ENCODE peak calls at places on chromosome 1, in four cellular contexts. I, A, R and F are unnamed samples.

GRCh38 chr1:61253059-61253735 is 170.8 kb downstream of the NFIA start:
- DNase-seq in I (peak), R (peak), A (peak), F (peak)

GRCh38 chr1:53526451-53527101 is 67.4 kb downstream of the DMRTB1 start:
- DNase-seq in R (no peak), A (peak), I (no peak), F (peak)

GRCh38 chr1:32741417-32742131 is 39.0 kb upstream of the SYNC start:
- DNase-seq in A (no peak), R (peak), I (no peak), F (peak)

GRCh38 chr1:39683591-39684312 is 7.5 kb downstream of the HPCAL4 start:
- DNase-seq in R (no peak), A (no peak), I (no peak), F (peak)

GRCh38 chr1:26078286-26079177 is 11.1 kb upstream of the TRIM63 start:
- DNase-seq in I (no peak), R (no peak), A (no peak), F (no peak)

GRCh38 chr1:223844521-223844961 is 1.2 kb downstream of the TP53BP2 start:
- DNase-seq in I (no peak), R (no peak), A (no peak), F (no peak)

GRCh38 chr1:42168397-42168682 is 3.8 kb upstream of the GUCA2A start:
- DNase-seq in R (no peak), A (no peak), I (no peak), F (no peak)

GRCh38 chr1:49013046-49013445 is 236.4 kb upstream of the BEND5 start:
- DNase-seq in I (no peak), R (no peak), A (no peak), F (no peak)

GRCh38 chr1:56578963-56579875 is at the start of gene PLPP3:
- DNase-seq in R (peak), I (peak), A (peak), F (peak)

GRCh38 chr1:35726814-35727433 is 8.2 kb upstream of the C1orf216 start:
- DNase-seq in I (no peak), A (peak), R (peak), F (no peak)

GRCh38 chr1:218347713-218348627 is 2.8 kb downstream of the TGFB2 start:
- DNase-seq in I (peak), R (no peak), A (peak), F (no peak)

GRCh38 chr1:202848191-202848542 is 37.4 kb downstream of the PCAT6 start:
- DNase-seq in R (no peak), I (no peak), A (no peak), F (no peak)

GRCh38 chr1:53715478-53715877 is 23.5 kb downstream of the GLIS1 start:
- DNase-seq in R (peak), A (no peak), I (no peak), F (no peak)

GRCh38 chr1:206924549-206925115 is 2.9 kb upstream of the FCMR start:
- DNase-seq in R (no peak), I (no peak), A (no peak), F (peak)

GRCh38 chr1:44250113-44250781 is 37.0 kb downstream of the DMAP1 start:
- DNase-seq in R (peak), I (no peak), A (peak), F (no peak)

GRCh38 chr1:204503122-204503912 is 8.7 kb upstream of the PIK3C2B start:
- DNase-seq in I (no peak), R (peak), A (no peak), F (no peak)

GRCh38 chr1:67716800-67717199 is 31.8 kb downstream of the GADD45A start:
- DNase-seq in R (peak), I (peak), A (no peak), F (no peak)

GRCh38 chr1:222924140-222924706 is 109.4 kb downstream of the DISP1 start:
- DNase-seq in A (no peak), R (no peak), I (no peak), F (no peak)

GRCh38 chr1:212368073-212368484 is 46.6 kb downstream of the PACC1 start:
- DNase-seq in I (peak), A (peak), R (peak), F (no peak)

GRCh38 chr1:67308136-67308535 is 463 bp downstream of the IL12RB2 start:
- DNase-seq in A (no peak), I (no peak), R (peak), F (no peak)

GRCh38 chr1:174990382-174990999 is 9.3 kb upstream of the CACYBP start:
- DNase-seq in R (peak), I (no peak), A (peak), F (no peak)

GRCh38 chr1:151475175-151475574 is 15.9 kb upstream of the POGZ start:
- DNase-seq in I (no peak), R (no peak), A (no peak), F (no peak)

GRCh38 chr1:1399870-1400575 is 888 bp upstream of the CCNL2 start:
- DNase-seq in I (no peak), A (no peak), R (peak), F (no peak)

GRCh38 chr1:24414884-24415333 is 693 bp upstream of the NIPAL3 start:
- DNase-seq in A (no peak), I (no peak), R (no peak), F (no peak)

GRCh38 chr1:88327391-88328267 is 356.4 kb upstream of the PKN2 start:
- DNase-seq in R (no peak), A (no peak), I (peak), F (no peak)

GRCh38 chr1:48016526-48016925 is 19.3 kb upstream of the TRABD2B start:
- DNase-seq in A (no peak), R (no peak), I (no peak), F (no peak)

GRCh38 chr1:10387611-10388386 is 11.1 kb upstream of the PGD start:
- DNase-seq in I (no peak), R (no peak), A (peak), F (peak)

GRCh38 chr1:188782220-188782841 is 1695.3 kb downstream of the BRINP3 start:
- DNase-seq in R (peak), A (no peak), I (peak), F (no peak)

GRCh38 chr1:67432745-67433144 is 2.5 kb upstream of the SERBP1 start:
- DNase-seq in I (no peak), R (no peak), A (no peak), F (no peak)

GRCh38 chr1:212162635-212163034 is 122.6 kb upstream of the PPP2R5A start:
- DNase-seq in R (no peak), A (peak), I (no peak), F (no peak)

GRCh38 chr1:180981596-180982387 is 40.9 kb downstream of the STX6 start:
- DNase-seq in I (no peak), A (no peak), R (no peak), F (no peak)

GRCh38 chr1:217919683-217920502 is 288.7 kb downstream of the SPATA17 start:
- DNase-seq in I (no peak), R (no peak), A (no peak), F (no peak)